ENCODE peak calls at places on chromosomes 5 and 9, in eight cellular contexts. F is pons; B is fibroblast of pulmonary artery; J is central memory CD4-positive, alpha-beta T cell; L is HTR-8/SVneo; U is cardiac septum; R is nucleus accumbens; I is mucosa of descending colon. O is an unnamed sample.

GRCh38 chr5:140725799-140726471 is 25.7 kb downstream of the ZMAT2 start:
- DNase-seq in F (peak), B (peak), J (peak), I (peak), R (no peak), U (no peak), L (peak), O (no peak)

GRCh38 chr5:102866315-102866693 is 111.2 kb downstream of the PAM start:
- DNase-seq in R (no peak), U (no peak), J (no peak), L (no peak), F (no peak), B (peak), I (no peak), O (no peak)

GRCh38 chr5:122940890-122941289 is 95.5 kb downstream of the SNX24 start:
- DNase-seq in J (no peak), I (no peak), L (no peak), U (no peak), B (no peak), F (no peak), R (no peak), O (no peak)

GRCh38 chr9:98584059-98584458 is 124.7 kb downstream of the GABBR2 start:
- DNase-seq in F (no peak), R (no peak), J (no peak), U (no peak), L (peak), B (no peak), I (no peak), O (no peak)

GRCh38 chr9:35733109-35733541 is 659 bp downstream of the CREB3 start:
- DNase-seq in J (peak), R (no peak), U (no peak), F (no peak), B (peak), L (peak), I (peak), O (no peak)

GRCh38 chr9:87650611-87651295 is 75.2 kb upstream of the CTSL start:
- DNase-seq in B (no peak), F (no peak), J (no peak), R (no peak), I (no peak), L (no peak), U (no peak), O (no peak)

GRCh38 chr5:38843665-38844064 is 2.1 kb upstream of the OSMR start:
- DNase-seq in F (no peak), U (no peak), R (no peak), I (no peak), J (no peak), B (no peak), L (no peak), O (no peak)

GRCh38 chr9:135743546-135744332 is 41.8 kb downstream of the KCNT1 start:
- DNase-seq in R (no peak), J (no peak), I (no peak), L (no peak), F (no peak), U (no peak), B (no peak), O (no peak)

GRCh38 chr5:21807953-21808352 is 1045.2 kb downstream of the CDH12 start:
- DNase-seq in B (peak), F (no peak), L (no peak), R (no peak), J (no peak), U (no peak), I (no peak), O (no peak)

GRCh38 chr5:172701336-172702061 is 60.4 kb downstream of the NEURL1B start:
- DNase-seq in L (no peak), R (no peak), B (no peak), F (no peak), I (no peak), J (no peak), U (no peak), O (peak)

GRCh38 chr5:180180846-180181245 is 28.2 kb downstream of the RASGEF1C start:
- DNase-seq in I (no peak), J (no peak), B (no peak), L (no peak), F (no peak), R (no peak), U (no peak), O (no peak)

GRCh38 chr5:86461169-86461956 is 156.4 kb upstream of the COX7C start:
- DNase-seq in J (no peak), B (peak), R (no peak), I (no peak), L (no peak), U (no peak), F (no peak), O (no peak)

GRCh38 chr5:1285141-1285540 is 9.7 kb downstream of the TERT start:
- DNase-seq in U (no peak), R (no peak), F (no peak), B (no peak), J (no peak), L (no peak), I (no peak), O (no peak)

GRCh38 chr9:16417101-16417500 is 453.4 kb downstream of the BNC2 start:
- DNase-seq in R (no peak), F (peak), J (no peak), U (no peak), L (no peak), I (peak), B (peak), O (peak)

GRCh38 chr5:40150896-40151295 is 528.8 kb upstream of the PTGER4 start:
- DNase-seq in J (no peak), I (no peak), U (no peak), R (no peak), L (no peak), B (no peak), F (peak), O (no peak)

GRCh38 chr5:154478224-154478565 is at the start of gene HAND1:
- DNase-seq in R (no peak), J (no peak), L (peak), B (no peak), F (no peak), U (peak), I (peak), O (no peak)

GRCh38 chr5:6402939-6403338 is 24.6 kb upstream of the MED10 start:
- DNase-seq in B (no peak), L (no peak), I (no peak), R (no peak), J (no peak), F (no peak), U (no peak), O (no peak)

GRCh38 chr9:109730228-109730627 is 49.8 kb upstream of the PALM2AKAP2 start:
- DNase-seq in J (no peak), I (peak), L (peak), B (peak), U (no peak), R (no peak), F (no peak), O (no peak)

O was measured in DND-41.